ENCODE peak calls at places on chromosomes 7 and 10, in four cellular contexts. E, V, F and D are unnamed samples.
A peak's percentile ranks its signal among the peaks of the same experiment; 100 is the strongest.

GRCh38 chr10:123274513-123275182 is 120.4 kb downstream of the BUB3 start:
- DNase-seq in F (no peak), V (no peak), E (no peak), D (no peak)

GRCh38 chr7:2607913-2608899 is 23.6 kb upstream of the TTYH3 start:
- DNase-seq in F (no peak), E (no peak), V (no peak), D (no peak)

GRCh38 chr7:130982651-130983050 is 248.6 kb upstream of the KLF14 start:
- DNase-seq in F (no peak), E (no peak), V (no peak), D (no peak)

GRCh38 chr7:7931626-7932025 is 37.0 kb upstream of the GLCCI1 start:
- DNase-seq in V (no peak), F (no peak), E (no peak), D (no peak)

GRCh38 chr7:74269757-74270277 is 15.6 kb upstream of the RFC2 start:
- DNase-seq in V (no peak), E (peak; percentile 65), F (peak; percentile 72), D (no peak)

GRCh38 chr7:17318146-17318545 is 19.7 kb downstream of the AHR start:
- DNase-seq in E (no peak), F (no peak), V (no peak), D (no peak)

GRCh38 chr10:31133628-31134302 is 102.1 kb upstream of the ZNF438 start:
- DNase-seq in F (peak; percentile 87), E (peak; percentile 92), V (no peak), D (no peak)

GRCh38 chr10:75400163-75400768 is 1.3 kb downstream of the ZNF503 start:
- DNase-seq in E (no peak), V (no peak), F (no peak), D (no peak)

GRCh38 chr7:75715864-75716263 is 22.9 kb downstream of the HIP1 start:
- DNase-seq in F (no peak), E (no peak), V (no peak), D (no peak)

GRCh38 chr10:88115968-88116367 is 252.5 kb downstream of the PTEN start:
- DNase-seq in E (no peak), F (no peak), V (peak; percentile 74), D (no peak)

GRCh38 chr10:822197-822596 is 109.3 kb downstream of the LARP4B start:
- DNase-seq in E (no peak), V (no peak), F (no peak), D (no peak)

GRCh38 chr7:158595068-158595467 is 7.4 kb upstream of the PTPRN2 start:
- DNase-seq in F (peak; percentile 76), V (no peak), E (no peak), D (peak; percentile 20)

GRCh38 chr10:4477664-4478063 is 348.3 kb upstream of the AKR1E2 start:
- DNase-seq in F (no peak), E (no peak), V (no peak), D (no peak)

GRCh38 chr10:44394696-44395383 is 9.9 kb upstream of the CXCL12 start:
- DNase-seq in F (no peak), V (no peak), E (no peak), D (no peak)

GRCh38 chr7:142868188-142868811 is 13.4 kb downstream of the EPHB6 start:
- DNase-seq in V (no peak), E (no peak), F (no peak), D (no peak)

GRCh38 chr10:33117816-33118215 is 159.8 kb upstream of the ITGB1 start:
- DNase-seq in F (no peak), E (no peak), V (no peak), D (no peak)

GRCh38 chr10:44731271-44731670 is 179.9 kb upstream of the TMEM72 start:
- DNase-seq in E (no peak), F (no peak), V (no peak), D (no peak)

DNA sequence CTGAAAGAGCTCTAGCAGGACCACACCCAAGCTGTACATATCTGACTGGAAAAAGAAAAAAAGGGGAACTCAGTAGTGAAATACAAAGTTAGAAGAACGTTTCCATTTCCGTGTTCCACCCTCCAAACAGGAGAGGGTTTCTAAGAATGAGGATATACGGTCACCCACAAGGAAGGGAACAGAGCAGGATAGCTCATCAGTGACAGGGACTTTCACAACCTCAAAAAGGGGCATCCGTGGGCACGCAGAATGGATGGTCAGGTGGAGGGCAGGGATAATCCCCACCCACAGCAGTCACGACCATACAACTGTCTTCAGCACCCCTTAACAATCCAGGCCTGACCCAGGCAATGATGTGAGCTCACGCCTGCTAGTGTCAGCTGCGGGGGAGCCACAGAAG is 4.3 kb upstream of the ANKRD61 start:
- DNase-seq in V (no peak), E (no peak), F (no peak), D (no peak)
- H3K4me3 ChIP-seq in V (no peak overlapping the region), E (no peak overlapping the region), F (no peak overlapping the region), D (no peak overlapping the region)

GRCh38 chr10:121975295-121976086 is 474 bp upstream of the NSMCE4A start:
- DNase-seq in V (no peak), F (no peak), E (no peak), D (no peak)
- TF ChIP-seq CTCF in V (no peak), F (peak; percentile 70), E (no peak), D (peak; percentile 62)

GRCh38 chr10:133420579-133420978 is 3.8 kb downstream of the SPRN start:
- DNase-seq in V (no peak), F (no peak), E (no peak), D (no peak)
- H3K4me3 ChIP-seq in V (no peak overlapping the region), F (no peak overlapping the region), E (no peak overlapping the region), D (no peak overlapping the region)

DNA sequence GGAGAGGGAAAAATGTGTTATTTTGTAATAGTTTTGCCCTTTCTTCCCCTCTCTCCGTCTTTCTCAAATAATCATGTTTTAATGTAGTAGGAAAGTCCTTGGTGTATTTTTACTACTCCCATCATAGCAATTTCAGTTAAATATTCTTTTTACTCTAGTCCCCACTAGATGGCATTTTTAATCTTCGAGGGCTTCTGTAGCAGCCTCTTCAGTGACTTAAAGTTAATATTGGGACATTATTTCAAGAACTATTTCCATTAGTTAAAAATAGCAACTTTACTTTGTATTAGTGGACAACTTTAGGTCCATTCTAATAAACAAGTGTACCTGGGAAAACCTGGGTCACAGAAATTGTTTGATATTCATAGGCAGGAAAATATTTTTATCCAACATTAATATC is 23.0 kb downstream of the EDRF1 start:
- DNase-seq in V (no peak), F (no peak), E (no peak), D (no peak)
- TF ChIP-seq CTCF in V (peak; percentile 23), F (no peak), E (no peak), D (no peak)